ENCODE peak calls at places on chromosomes 13 and 19, in four cellular contexts. O is esophagus squamous epithelium, Z is right lobe of liver, U is neuronal stem cell. Y is an unnamed sample.

GRCh38 chr13:44259045-44260042 is 114.3 kb upstream of the SERP2 start:
- DNase-seq in O (no peak), Z (no peak), U (no peak), Y (no peak)

GRCh38 chr13:41988244-41988643 is 27.3 kb upstream of the VWA8 start:
- DNase-seq in O (no peak), Z (no peak), U (no peak), Y (no peak)

GRCh38 chr19:43936219-43936618 is 1.1 kb upstream of the ZNF45 start:
- DNase-seq in O (no peak), Z (no peak), U (no peak), Y (no peak)

GRCh38 chr13:57698851-57699250 is 67.3 kb downstream of the PCDH17 start:
- DNase-seq in O (no peak), Z (no peak), U (no peak), Y (no peak)

GRCh38 chr13:39483326-39483725 is 119.7 kb downstream of the LHFPL6 start:
- DNase-seq in O (no peak), Z (no peak), U (no peak), Y (no peak)

GRCh38 chr19:38675611-38676010 is 28.2 kb downstream of the ACTN4 start:
- DNase-seq in O (no peak), Z (no peak), U (no peak), Y (no peak)

GRCh38 chr19:22530042-22530441 is 104.1 kb upstream of the ZNF492 start:
- DNase-seq in O (no peak), Z (no peak), U (no peak), Y (no peak)

GRCh38 chr13:97780486-97780885 is 173.0 kb upstream of the IPO5 start:
- DNase-seq in O (no peak), Z (no peak), U (no peak), Y (no peak)

GRCh38 chr19:16324384-16325160 is at the start of gene KLF2:
- DNase-seq in O (peak; percentile 61), Z (peak; percentile 95), U (peak; percentile 78), Y (peak; percentile 94)

GRCh38 chr19:41990615-41991014 is 3.4 kb downstream of the ATP1A3 start:
- DNase-seq in O (no peak), Z (no peak), U (no peak), Y (no peak)

GRCh38 chr19:43934055-43934984 is 762 bp downstream of the ZNF45 start:
- DNase-seq in O (no peak), Z (no peak), U (no peak), Y (no peak)

GRCh38 chr13:19927117-19927734 is 31.3 kb upstream of the ZMYM2 start:
- DNase-seq in O (no peak), Z (no peak), U (no peak), Y (no peak)

GRCh38 chr19:5186293-5187050 is 154.1 kb downstream of the PTPRS start:
- DNase-seq in O (no peak), Z (no peak), U (no peak), Y (peak; percentile 64)

GRCh38 chr19:34128558-34129250 is 43.6 kb upstream of the LSM14A start:
- DNase-seq in O (no peak), Z (no peak), U (no peak), Y (no peak)

GRCh38 chr13:108322206-108322824 is 52.8 kb downstream of the TNFSF13B start:
- DNase-seq in O (no peak), Z (no peak), U (peak; percentile 24), Y (no peak)

GRCh38 chr19:8614455-8614854 is 3.9 kb upstream of the ADAMTS10 start:
- DNase-seq in O (no peak), Z (no peak), U (no peak), Y (no peak)

GRCh38 chr13:102002271-102002670 is 399.6 kb downstream of the FGF14 start:
- DNase-seq in O (no peak), Z (no peak), U (no peak), Y (no peak)

GRCh38 chr19:18373892-18374629 is 11.9 kb upstream of the GDF15 start:
- DNase-seq in O (peak; percentile 69), Z (peak; percentile 91), U (no peak), Y (peak; percentile 95)

GRCh38 chr19:2415973-2416319 is 11.4 kb downstream of the TIMM13 start:
- DNase-seq in O (no peak), Z (no peak), U (no peak), Y (no peak)

GRCh38 chr19:2413629-2414028 is 13.8 kb downstream of the TIMM13 start:
- DNase-seq in O (no peak), Z (no peak), U (no peak), Y (no peak)

GRCh38 chr19:2415281-2415972 is 12.0 kb downstream of the TIMM13 start:
- DNase-seq in O (no peak), Z (no peak), U (no peak), Y (no peak)

GRCh38 chr19:2417881-2418406 is 9.4 kb downstream of the TIMM13 start:
- DNase-seq in O (no peak), Z (no peak), U (no peak), Y (no peak)

GRCh38 chr19:2416321-2417097 is 10.9 kb downstream of the TIMM13 start:
- DNase-seq in O (no peak), Z (no peak), U (no peak), Y (no peak)
- H3K4me1 ChIP-seq in O (no peaks in the 10 kb centered on the region), Z (no peaks in the 10 kb centered on the region), U (no peaks in the 10 kb centered on the region), Y (no peaks in the 10 kb centered on the region)

GRCh38 chr13:110412132-110412912 is 105.2 kb downstream of the COL4A2 start:
- DNase-seq in O (no peak), Z (peak; percentile 72), U (peak; percentile 56), Y (peak; percentile 98)
- H3K4me1 ChIP-seq in O (peaks cover 44% of the 10 kb centered on the region), Z (peaks cover 6% of the 10 kb centered on the region), U (peaks cover 3% of the 10 kb centered on the region), Y (no peaks in the 10 kb centered on the region)

DNA sequence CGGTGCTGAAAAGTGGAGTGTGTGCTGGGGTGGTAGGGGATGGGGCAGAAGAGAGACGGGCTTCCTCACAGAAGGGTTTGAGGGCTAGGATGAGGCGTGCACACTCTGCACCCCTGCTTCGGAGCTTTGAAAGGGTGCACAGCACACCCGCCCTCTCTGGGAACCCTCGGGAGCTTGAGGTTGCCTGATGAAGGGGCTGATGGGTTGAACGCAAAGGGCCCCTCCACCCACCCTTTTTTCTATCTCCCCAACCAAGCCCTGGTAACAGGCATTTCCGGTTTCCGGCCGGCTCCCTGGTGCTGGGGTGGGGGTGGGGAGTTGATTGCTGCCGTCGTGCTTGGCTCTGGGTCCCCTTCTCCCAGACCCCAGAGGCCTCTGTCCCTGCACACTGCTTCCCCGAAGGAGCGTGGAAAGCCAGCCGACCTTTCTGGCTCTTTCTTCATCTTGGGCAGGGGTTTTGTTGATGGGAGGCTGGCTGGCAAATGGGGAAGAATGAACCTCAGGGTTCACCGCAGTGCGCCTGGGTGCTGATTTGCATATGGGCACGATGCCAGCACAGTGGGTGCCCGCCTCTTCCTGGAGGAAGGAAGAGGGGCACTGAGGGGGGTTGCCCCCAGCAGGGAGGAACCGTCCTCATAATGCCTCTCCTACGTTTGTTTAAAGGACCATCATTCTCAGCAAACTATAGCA is 29.0 kb downstream of the VAV1 start:
- DNase-seq in O (peak; percentile 29), Z (peak; percentile 78), U (no peak), Y (peak; percentile 62)
- H3K4me1 ChIP-seq in O (peaks cover 9% of the 10 kb centered on the region), Z (no peaks in the 10 kb centered on the region), U (peaks cover 2% of the 10 kb centered on the region), Y (peaks cover 7% of the 10 kb centered on the region)

GRCh38 chr13:114062341-114062740 is 70.1 kb downstream of the RASA3 start:
- DNase-seq in O (no peak), Z (peak; percentile 43), U (no peak), Y (no peak)

GRCh38 chr13:114062754-114063153 is 69.7 kb downstream of the RASA3 start:
- DNase-seq in O (no peak), Z (no peak), U (no peak), Y (no peak)

GRCh38 chr13:114064516-114065140 is 67.8 kb downstream of the RASA3 start:
- DNase-seq in O (no peak), Z (peak; percentile 53), U (peak; percentile 79), Y (no peak)

GRCh38 chr13:114065141-114065925 is 67.1 kb downstream of the RASA3 start:
- DNase-seq in O (peak; percentile 59), Z (peak; percentile 81), U (no peak), Y (peak; percentile 95)

DNA sequence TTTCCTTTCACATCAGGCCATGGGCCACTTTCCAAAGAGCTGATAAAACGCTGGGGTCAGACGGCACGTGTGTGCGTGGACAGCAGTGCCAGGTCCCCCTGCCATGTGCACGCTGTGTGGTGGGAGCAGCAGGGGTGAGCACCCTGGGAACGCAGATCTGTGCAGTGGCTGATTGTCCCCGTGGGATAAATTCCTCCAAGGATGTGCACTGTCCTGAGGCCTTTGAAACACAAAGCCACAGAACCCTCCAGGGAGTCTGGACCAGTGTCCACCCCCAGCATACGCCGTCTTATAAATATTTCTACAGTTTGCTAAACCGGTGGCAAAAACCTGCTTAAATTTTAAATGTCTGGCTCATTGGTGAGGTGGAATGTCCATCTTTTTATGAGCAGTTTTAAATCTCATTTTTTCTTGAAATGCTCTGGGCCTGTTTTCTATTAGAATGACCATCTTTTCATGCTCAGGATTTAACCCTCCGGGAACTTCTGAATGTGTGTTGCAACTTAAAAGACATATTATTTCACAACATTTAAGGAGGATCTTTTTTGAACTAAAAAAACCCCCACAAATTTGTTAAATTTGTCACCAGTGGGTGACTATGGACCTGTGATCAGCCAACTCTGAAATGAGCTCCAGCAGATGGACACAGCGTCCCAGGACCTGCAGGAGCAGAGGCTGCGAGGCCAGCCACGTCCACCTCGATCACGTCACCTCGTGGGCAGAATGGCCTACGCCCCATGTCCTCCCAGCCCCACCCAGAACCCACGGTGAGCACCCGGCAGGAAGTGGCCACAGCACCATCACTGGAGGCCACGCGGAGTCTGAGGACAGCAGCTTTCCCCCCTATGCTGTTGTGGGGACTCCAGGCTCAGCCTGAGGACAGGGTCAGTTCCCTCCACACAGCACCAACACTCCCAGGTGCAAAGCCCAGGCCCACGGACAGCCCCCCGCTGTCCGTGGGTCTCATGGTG is 68.6 kb downstream of the RASA3 start:
- DNase-seq in O (no peak), Z (peak; percentile 79), U (no peak), Y (peak; percentile 85)
- H3K4me1 ChIP-seq in O (peaks cover 64% of the 10 kb centered on the region), Z (peaks cover 8% of the 10 kb centered on the region), U (peaks cover 33% of the 10 kb centered on the region), Y (peaks cover 61% of the 10 kb centered on the region)

GRCh38 chr19:13040916-13041292 is 45.6 kb downstream of the NFIX start:
- DNase-seq in O (no peak), Z (no peak), U (no peak), Y (no peak)

GRCh38 chr19:13043285-13043684 is 48.0 kb downstream of the NFIX start:
- DNase-seq in O (no peak), Z (no peak), U (no peak), Y (no peak)

GRCh38 chr19:13044160-13044853 is 49.0 kb downstream of the NFIX start:
- DNase-seq in O (no peak), Z (no peak), U (no peak), Y (no peak)

GRCh38 chr19:13040232-13040915 is 45.1 kb downstream of the NFIX start:
- DNase-seq in O (no peak), Z (no peak), U (no peak), Y (no peak)

DNA sequence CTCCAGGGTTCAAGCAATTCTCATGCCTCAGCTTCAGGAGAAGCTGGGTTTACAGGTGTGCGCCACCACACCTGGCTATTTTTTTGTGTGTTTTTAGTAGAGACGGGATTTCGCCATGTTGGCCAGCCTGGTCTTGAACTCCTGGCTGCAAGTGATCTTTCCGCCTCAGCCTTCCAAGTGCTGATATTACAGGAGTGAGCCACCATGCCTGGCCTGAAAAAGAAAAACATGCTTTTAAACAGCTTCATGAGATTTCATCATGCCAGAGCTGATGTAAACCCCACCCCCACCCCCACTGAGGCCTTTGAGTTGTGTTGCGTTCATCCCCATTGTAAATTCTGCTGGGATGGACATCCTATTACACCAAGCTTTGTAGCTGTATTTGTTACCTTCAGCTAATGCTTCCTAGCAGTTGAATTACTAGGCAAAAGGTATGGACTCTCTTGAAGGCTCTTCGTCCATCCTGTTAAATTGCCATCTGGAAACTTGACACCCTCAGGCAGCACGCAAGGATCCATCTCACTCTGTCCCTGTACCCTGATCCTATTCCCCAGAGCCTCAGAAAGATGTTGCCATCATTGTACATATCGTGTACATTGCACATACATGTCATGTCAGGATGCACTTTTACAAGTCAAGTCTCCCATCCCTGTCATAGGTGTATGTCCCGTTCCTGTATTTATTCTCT is 47.3 kb downstream of the NFIX start:
- DNase-seq in O (no peak), Z (no peak), U (no peak), Y (no peak)
- H3K4me1 ChIP-seq in O (peaks cover 59% of the 10 kb centered on the region), Z (peaks cover 18% of the 10 kb centered on the region), U (no peaks in the 10 kb centered on the region), Y (peaks cover 87% of the 10 kb centered on the region)